ENCODE peak calls at places on chromosomes 4 and X, in nine cellular contexts. One of them, this sample, is unnamed.

GRCh38 chrX:97691901-97692455 is 808.3 kb downstream of the RPA4 start:
- DNase-seq in psoas muscle: no peak
- DNase-seq in stomach: no peak
- DNase-seq in fibroblast of lung: no peak
- DNase-seq in cardiac muscle cell: no peak
- DNase-seq in tibial nerve: no peak
- DNase-seq in chondrocyte: no peak
- DNase-seq in astrocyte of the cerebellum: no peak
- DNase-seq in GM13976: no peak
- DNase-seq in this sample: no peak

GRCh38 chr4:88591787-88592599 is at the start of gene HERC3:
- DNase-seq in psoas muscle: peak
- DNase-seq in stomach: peak
- DNase-seq in fibroblast of lung: peak
- DNase-seq in cardiac muscle cell: peak
- DNase-seq in tibial nerve: peak
- DNase-seq in chondrocyte: peak
- DNase-seq in astrocyte of the cerebellum: peak
- DNase-seq in GM13976: peak
- DNase-seq in this sample: peak

GRCh38 chr4:141046255-141046654 is 87.0 kb downstream of the RNF150 start:
- DNase-seq in psoas muscle: no peak
- DNase-seq in stomach: no peak
- DNase-seq in fibroblast of lung: peak
- DNase-seq in cardiac muscle cell: no peak
- DNase-seq in tibial nerve: no peak
- DNase-seq in chondrocyte: no peak
- DNase-seq in astrocyte of the cerebellum: peak
- DNase-seq in GM13976: no peak
- DNase-seq in this sample: no peak

GRCh38 chr4:89303989-89304388 is 3.6 kb downstream of the GPRIN3 start:
- DNase-seq in psoas muscle: no peak
- DNase-seq in stomach: no peak
- DNase-seq in fibroblast of lung: no peak
- DNase-seq in cardiac muscle cell: no peak
- DNase-seq in tibial nerve: no peak
- DNase-seq in chondrocyte: no peak
- DNase-seq in astrocyte of the cerebellum: no peak
- DNase-seq in GM13976: no peak
- DNase-seq in this sample: no peak

GRCh38 chr4:88697588-88698329 is at the start of gene NAP1L5:
- DNase-seq in psoas muscle: peak
- DNase-seq in stomach: peak
- DNase-seq in fibroblast of lung: peak
- DNase-seq in cardiac muscle cell: peak
- DNase-seq in tibial nerve: peak
- DNase-seq in chondrocyte: no peak
- DNase-seq in astrocyte of the cerebellum: peak
- DNase-seq in GM13976: peak
- DNase-seq in this sample: no peak

GRCh38 chr4:7767966-7768365 is 171.7 kb downstream of the AFAP1 start:
- DNase-seq in psoas muscle: no peak
- DNase-seq in stomach: no peak
- DNase-seq in fibroblast of lung: no peak
- DNase-seq in cardiac muscle cell: no peak
- DNase-seq in tibial nerve: no peak
- DNase-seq in chondrocyte: peak
- DNase-seq in astrocyte of the cerebellum: no peak
- DNase-seq in GM13976: no peak
- DNase-seq in this sample: no peak

GRCh38 chr4:2733844-2734574 is 22.1 kb downstream of the TNIP2 start:
- DNase-seq in psoas muscle: no peak
- DNase-seq in stomach: no peak
- DNase-seq in fibroblast of lung: no peak
- DNase-seq in cardiac muscle cell: no peak
- DNase-seq in tibial nerve: no peak
- DNase-seq in chondrocyte: peak
- DNase-seq in astrocyte of the cerebellum: no peak
- DNase-seq in GM13976: no peak
- DNase-seq in this sample: no peak

GRCh38 chr4:81326581-81326980 is 111.6 kb upstream of the PRKG2 start:
- DNase-seq in psoas muscle: no peak
- DNase-seq in stomach: no peak
- DNase-seq in fibroblast of lung: no peak
- DNase-seq in cardiac muscle cell: no peak
- DNase-seq in tibial nerve: no peak
- DNase-seq in chondrocyte: no peak
- DNase-seq in astrocyte of the cerebellum: no peak
- DNase-seq in GM13976: no peak
- DNase-seq in this sample: no peak

GRCh38 chr4:38896940-38897339 is 29.3 kb downstream of the FAM114A1 start:
- DNase-seq in psoas muscle: no peak
- DNase-seq in stomach: no peak
- DNase-seq in fibroblast of lung: peak
- DNase-seq in cardiac muscle cell: no peak
- DNase-seq in tibial nerve: no peak
- DNase-seq in chondrocyte: no peak
- DNase-seq in astrocyte of the cerebellum: no peak
- DNase-seq in GM13976: no peak
- DNase-seq in this sample: no peak

GRCh38 chr4:139568206-139568969 is 12.4 kb upstream of the SETD7 start:
- DNase-seq in psoas muscle: no peak
- DNase-seq in stomach: no peak
- DNase-seq in fibroblast of lung: no peak
- DNase-seq in cardiac muscle cell: no peak
- DNase-seq in tibial nerve: no peak
- DNase-seq in chondrocyte: no peak
- DNase-seq in astrocyte of the cerebellum: no peak
- DNase-seq in GM13976: no peak
- DNase-seq in this sample: no peak

GRCh38 chr4:139171878-139172691 is 4.9 kb downstream of the ELF2 start:
- DNase-seq in psoas muscle: no peak
- DNase-seq in stomach: no peak
- DNase-seq in fibroblast of lung: peak
- DNase-seq in cardiac muscle cell: no peak
- DNase-seq in tibial nerve: no peak
- DNase-seq in chondrocyte: no peak
- DNase-seq in astrocyte of the cerebellum: no peak
- DNase-seq in GM13976: no peak
- DNase-seq in this sample: no peak

GRCh38 chrX:109840585-109840984 is 107.5 kb upstream of the ACSL4 start:
- DNase-seq in psoas muscle: no peak
- DNase-seq in stomach: no peak
- DNase-seq in fibroblast of lung: peak
- DNase-seq in cardiac muscle cell: no peak
- DNase-seq in tibial nerve: no peak
- DNase-seq in chondrocyte: no peak
- DNase-seq in astrocyte of the cerebellum: peak
- DNase-seq in GM13976: no peak
- DNase-seq in this sample: no peak

GRCh38 chrX:9865804-9866471 is 79.7 kb downstream of the SHROOM2 start:
- DNase-seq in psoas muscle: no peak
- DNase-seq in stomach: no peak
- DNase-seq in fibroblast of lung: peak
- DNase-seq in cardiac muscle cell: no peak
- DNase-seq in tibial nerve: no peak
- DNase-seq in chondrocyte: no peak
- DNase-seq in astrocyte of the cerebellum: no peak
- DNase-seq in GM13976: peak
- DNase-seq in this sample: no peak

GRCh38 chrX:254630-255215 is 26.5 kb upstream of the PLCXD1 start:
- DNase-seq in psoas muscle: peak
- DNase-seq in stomach: peak
- DNase-seq in fibroblast of lung: no peak
- DNase-seq in cardiac muscle cell: no peak
- DNase-seq in tibial nerve: no peak
- DNase-seq in chondrocyte: peak
- DNase-seq in astrocyte of the cerebellum: no peak
- DNase-seq in GM13976: no peak
- DNase-seq in this sample: no peak

GRCh38 chr4:101262683-101263082 is 84.6 kb downstream of the PPP3CA start:
- DNase-seq in psoas muscle: no peak
- DNase-seq in stomach: no peak
- DNase-seq in fibroblast of lung: no peak
- DNase-seq in cardiac muscle cell: no peak
- DNase-seq in tibial nerve: no peak
- DNase-seq in chondrocyte: no peak
- DNase-seq in astrocyte of the cerebellum: no peak
- DNase-seq in GM13976: no peak
- DNase-seq in this sample: no peak

GRCh38 chrX:115898382-115899001 is 272.1 kb upstream of the AGTR2 start:
- DNase-seq in psoas muscle: peak
- DNase-seq in stomach: peak
- DNase-seq in fibroblast of lung: no peak
- DNase-seq in cardiac muscle cell: peak
- DNase-seq in tibial nerve: no peak
- DNase-seq in chondrocyte: no peak
- DNase-seq in astrocyte of the cerebellum: no peak
- DNase-seq in GM13976: peak
- DNase-seq in this sample: peak

GRCh38 chr4:184861047-184861446 is 35.3 kb upstream of the ACSL1 start:
- DNase-seq in psoas muscle: no peak
- DNase-seq in stomach: no peak
- DNase-seq in fibroblast of lung: no peak
- DNase-seq in cardiac muscle cell: no peak
- DNase-seq in tibial nerve: no peak
- DNase-seq in chondrocyte: no peak
- DNase-seq in astrocyte of the cerebellum: no peak
- DNase-seq in GM13976: no peak
- DNase-seq in this sample: no peak

GRCh38 chrX:45351478-45351877 is 150.8 kb upstream of the DIPK2B start:
- DNase-seq in psoas muscle: no peak
- DNase-seq in stomach: no peak
- DNase-seq in fibroblast of lung: peak
- DNase-seq in cardiac muscle cell: no peak
- DNase-seq in tibial nerve: no peak
- DNase-seq in chondrocyte: no peak
- DNase-seq in astrocyte of the cerebellum: peak
- DNase-seq in GM13976: no peak
- DNase-seq in this sample: no peak

GRCh38 chr4:146029939-146030710 is 91.5 kb upstream of the ZNF827 start:
- DNase-seq in psoas muscle: no peak
- DNase-seq in stomach: peak
- DNase-seq in fibroblast of lung: no peak
- DNase-seq in cardiac muscle cell: no peak
- DNase-seq in tibial nerve: no peak
- DNase-seq in chondrocyte: no peak
- DNase-seq in astrocyte of the cerebellum: no peak
- DNase-seq in GM13976: peak
- DNase-seq in this sample: no peak

GRCh38 chr4:173153445-173153844 is 15.2 kb upstream of the GALNT7 start:
- DNase-seq in psoas muscle: no peak
- DNase-seq in stomach: no peak
- DNase-seq in fibroblast of lung: no peak
- DNase-seq in cardiac muscle cell: no peak
- DNase-seq in tibial nerve: no peak
- DNase-seq in chondrocyte: no peak
- DNase-seq in astrocyte of the cerebellum: no peak
- DNase-seq in GM13976: no peak
- DNase-seq in this sample: no peak
- TF ChIP-seq CTCF in psoas muscle: no peak
- TF ChIP-seq CTCF in stomach: no peak
- TF ChIP-seq CTCF in fibroblast of lung: no peak
- TF ChIP-seq CTCF in cardiac muscle cell: no peak
- TF ChIP-seq CTCF in tibial nerve: no peak
- TF ChIP-seq CTCF in chondrocyte: no peak
- TF ChIP-seq CTCF in astrocyte of the cerebellum: no peak
- TF ChIP-seq CTCF in GM13976: no peak
- TF ChIP-seq CTCF in this sample: no peak

GRCh38 chrX:24081661-24082154 is 27.0 kb downstream of the EIF2S3 start:
- DNase-seq in psoas muscle: peak
- DNase-seq in stomach: peak
- DNase-seq in fibroblast of lung: peak
- DNase-seq in cardiac muscle cell: peak
- DNase-seq in tibial nerve: peak
- DNase-seq in chondrocyte: no peak
- DNase-seq in astrocyte of the cerebellum: peak
- DNase-seq in GM13976: no peak
- DNase-seq in this sample: peak
- TF ChIP-seq CTCF in psoas muscle: peak
- TF ChIP-seq CTCF in stomach: no peak
- TF ChIP-seq CTCF in fibroblast of lung: peak
- TF ChIP-seq CTCF in cardiac muscle cell: peak
- TF ChIP-seq CTCF in tibial nerve: no peak
- TF ChIP-seq CTCF in chondrocyte: peak
- TF ChIP-seq CTCF in astrocyte of the cerebellum: peak
- TF ChIP-seq CTCF in GM13976: peak
- TF ChIP-seq CTCF in this sample: peak

DNA sequence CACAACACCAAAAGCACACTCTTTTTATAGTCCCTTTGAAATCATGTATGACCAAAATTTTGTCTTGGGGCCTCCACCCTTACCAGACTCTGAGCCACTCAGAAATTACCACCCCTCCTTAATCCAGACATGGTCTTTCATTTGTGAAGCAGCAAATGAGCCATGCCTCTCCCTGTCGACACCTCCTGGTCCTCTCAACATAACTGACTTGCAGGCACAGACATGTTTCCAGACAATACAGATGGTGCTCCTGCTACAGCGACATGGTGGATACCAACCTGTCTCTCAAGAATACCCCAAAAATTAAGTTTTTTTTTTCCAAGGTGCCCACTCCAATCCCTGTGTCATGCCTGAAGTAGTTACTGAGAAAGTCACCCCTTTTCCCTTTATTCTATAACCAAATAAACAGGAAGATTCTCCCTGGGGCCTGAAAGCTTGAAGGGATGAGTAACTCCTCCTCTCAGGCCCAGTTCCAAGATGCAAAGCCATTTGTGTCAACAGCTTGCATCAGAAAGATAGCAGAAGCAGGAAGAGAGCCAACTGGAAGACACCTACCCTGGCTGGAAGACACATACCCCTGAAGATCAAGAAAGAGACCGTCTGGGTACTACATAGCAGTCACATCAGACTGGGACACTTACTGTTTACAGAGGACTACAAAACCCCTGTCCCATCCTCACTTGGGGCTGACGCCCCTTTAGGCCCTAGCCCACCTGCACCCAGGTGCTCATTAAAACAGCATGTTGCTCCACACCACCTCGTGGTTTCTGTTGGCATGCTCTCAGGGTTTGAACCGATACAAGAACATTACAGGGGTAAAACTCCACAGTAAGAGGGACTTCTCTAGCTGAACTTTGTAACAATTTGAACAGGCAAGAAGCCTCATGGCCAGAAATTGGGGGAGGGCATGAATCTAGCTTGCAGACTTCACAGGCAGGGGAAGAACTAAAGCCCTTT is 5.5 kb upstream of the UGT2B17 start:
- DNase-seq in psoas muscle: no peak
- DNase-seq in stomach: no peak
- DNase-seq in fibroblast of lung: no peak
- DNase-seq in cardiac muscle cell: no peak
- DNase-seq in tibial nerve: no peak
- DNase-seq in chondrocyte: no peak
- DNase-seq in astrocyte of the cerebellum: no peak
- DNase-seq in GM13976: no peak
- DNase-seq in this sample: no peak
- TF ChIP-seq CTCF in psoas muscle: no peak
- TF ChIP-seq CTCF in stomach: no peak
- TF ChIP-seq CTCF in fibroblast of lung: no peak
- TF ChIP-seq CTCF in cardiac muscle cell: no peak
- TF ChIP-seq CTCF in tibial nerve: no peak
- TF ChIP-seq CTCF in chondrocyte: no peak
- TF ChIP-seq CTCF in astrocyte of the cerebellum: no peak
- TF ChIP-seq CTCF in GM13976: no peak
- TF ChIP-seq CTCF in this sample: no peak

GRCh38 chr4:40185830-40186664 is 10.8 kb upstream of the RHOH start:
- DNase-seq in psoas muscle: no peak
- DNase-seq in stomach: no peak
- DNase-seq in fibroblast of lung: peak
- DNase-seq in cardiac muscle cell: no peak
- DNase-seq in tibial nerve: no peak
- DNase-seq in chondrocyte: no peak
- DNase-seq in astrocyte of the cerebellum: no peak
- DNase-seq in GM13976: peak
- DNase-seq in this sample: no peak
- TF ChIP-seq CTCF in psoas muscle: no peak
- TF ChIP-seq CTCF in stomach: no peak
- TF ChIP-seq CTCF in fibroblast of lung: no peak
- TF ChIP-seq CTCF in cardiac muscle cell: no peak
- TF ChIP-seq CTCF in tibial nerve: no peak
- TF ChIP-seq CTCF in chondrocyte: no peak
- TF ChIP-seq CTCF in astrocyte of the cerebellum: no peak
- TF ChIP-seq CTCF in GM13976: no peak
- TF ChIP-seq CTCF in this sample: no peak

This sample was measured in MM.1S.